ENCODE peak calls at places on chromosomes 6 and 20, in eight cellular contexts. One of them, this sample, is unnamed.

GRCh38 chr6:87914637-87915395 is 132.8 kb upstream of the SPACA1 start:
- DNase-seq in right cardiac atrium: no peak
- DNase-seq in left ventricle myocardium inferior: no peak
- DNase-seq in GF-D8: no peak
- DNase-seq in NCI-H1092 treated with DMSO at 0.1 percent for 48 hours: no peak
- DNase-seq in stimulated activated CD8-positive, alpha-beta memory T cell treated with anti-CD3 and anti-CD28 coated beads, Interleukin-15, amount 100 ng/mL, for 4 hours: no peak
- DNase-seq in SHP77 treated with DMSO at 0.1 percent for 48 hours: no peak
- DNase-seq in posterior cingulate gyrus: no peak
- DNase-seq in this sample: no peak

GRCh38 chr6:12866422-12867029 is 150.0 kb downstream of the PHACTR1 start:
- DNase-seq in left ventricle myocardium inferior: no peak
- DNase-seq in GF-D8: no peak
- DNase-seq in stimulated activated CD8-positive, alpha-beta memory T cell treated with anti-CD3 and anti-CD28 coated beads, Interleukin-15, amount 100 ng/mL, for 4 hours: no peak
- DNase-seq in posterior cingulate gyrus: no peak
- DNase-seq in SHP77 treated with DMSO at 0.1 percent for 48 hours: no peak
- DNase-seq in right cardiac atrium: no peak
- DNase-seq in NCI-H1092 treated with DMSO at 0.1 percent for 48 hours: no peak
- DNase-seq in this sample: no peak

GRCh38 chr6:19836799-19837510 is at the start of gene ID4:
- DNase-seq in GF-D8: no peak
- DNase-seq in right cardiac atrium: peak
- DNase-seq in left ventricle myocardium inferior: peak
- DNase-seq in SHP77 treated with DMSO at 0.1 percent for 48 hours: no peak
- DNase-seq in NCI-H1092 treated with DMSO at 0.1 percent for 48 hours: peak
- DNase-seq in stimulated activated CD8-positive, alpha-beta memory T cell treated with anti-CD3 and anti-CD28 coated beads, Interleukin-15, amount 100 ng/mL, for 4 hours: no peak
- DNase-seq in posterior cingulate gyrus: peak
- DNase-seq in this sample: peak

GRCh38 chr6:137820425-137820824 is 46.6 kb upstream of the TNFAIP3 start:
- DNase-seq in posterior cingulate gyrus: no peak
- DNase-seq in SHP77 treated with DMSO at 0.1 percent for 48 hours: no peak
- DNase-seq in right cardiac atrium: no peak
- DNase-seq in left ventricle myocardium inferior: no peak
- DNase-seq in GF-D8: no peak
- DNase-seq in stimulated activated CD8-positive, alpha-beta memory T cell treated with anti-CD3 and anti-CD28 coated beads, Interleukin-15, amount 100 ng/mL, for 4 hours: no peak
- DNase-seq in NCI-H1092 treated with DMSO at 0.1 percent for 48 hours: no peak
- DNase-seq in this sample: no peak

GRCh38 chr6:111119550-111120329 is 32.4 kb downstream of the SLC16A10 start:
- DNase-seq in SHP77 treated with DMSO at 0.1 percent for 48 hours: no peak
- DNase-seq in GF-D8: no peak
- DNase-seq in left ventricle myocardium inferior: no peak
- DNase-seq in stimulated activated CD8-positive, alpha-beta memory T cell treated with anti-CD3 and anti-CD28 coated beads, Interleukin-15, amount 100 ng/mL, for 4 hours: no peak
- DNase-seq in NCI-H1092 treated with DMSO at 0.1 percent for 48 hours: no peak
- DNase-seq in posterior cingulate gyrus: no peak
- DNase-seq in right cardiac atrium: no peak
- DNase-seq in this sample: no peak

GRCh38 chr20:6333110-6333509 is 210.3 kb upstream of the FERMT1 start:
- DNase-seq in posterior cingulate gyrus: no peak
- DNase-seq in SHP77 treated with DMSO at 0.1 percent for 48 hours: no peak
- DNase-seq in right cardiac atrium: no peak
- DNase-seq in NCI-H1092 treated with DMSO at 0.1 percent for 48 hours: no peak
- DNase-seq in stimulated activated CD8-positive, alpha-beta memory T cell treated with anti-CD3 and anti-CD28 coated beads, Interleukin-15, amount 100 ng/mL, for 4 hours: no peak
- DNase-seq in GF-D8: no peak
- DNase-seq in left ventricle myocardium inferior: no peak
- DNase-seq in this sample: no peak

GRCh38 chr6:151808331-151809241 is 1.1 kb downstream of the ESR1 start:
- DNase-seq in left ventricle myocardium inferior: no peak
- DNase-seq in posterior cingulate gyrus: no peak
- DNase-seq in GF-D8: no peak
- DNase-seq in right cardiac atrium: peak
- DNase-seq in stimulated activated CD8-positive, alpha-beta memory T cell treated with anti-CD3 and anti-CD28 coated beads, Interleukin-15, amount 100 ng/mL, for 4 hours: no peak
- DNase-seq in SHP77 treated with DMSO at 0.1 percent for 48 hours: no peak
- DNase-seq in NCI-H1092 treated with DMSO at 0.1 percent for 48 hours: no peak
- DNase-seq in this sample: peak

GRCh38 chr6:53811082-53811481 is 16.3 kb downstream of the LRRC1 start:
- DNase-seq in posterior cingulate gyrus: no peak
- DNase-seq in SHP77 treated with DMSO at 0.1 percent for 48 hours: peak
- DNase-seq in right cardiac atrium: no peak
- DNase-seq in NCI-H1092 treated with DMSO at 0.1 percent for 48 hours: peak
- DNase-seq in GF-D8: no peak
- DNase-seq in stimulated activated CD8-positive, alpha-beta memory T cell treated with anti-CD3 and anti-CD28 coated beads, Interleukin-15, amount 100 ng/mL, for 4 hours: no peak
- DNase-seq in left ventricle myocardium inferior: no peak
- DNase-seq in this sample: peak

GRCh38 chr20:31707258-31707615 is 15.4 kb downstream of the BCL2L1 start:
- DNase-seq in posterior cingulate gyrus: no peak
- DNase-seq in left ventricle myocardium inferior: no peak
- DNase-seq in stimulated activated CD8-positive, alpha-beta memory T cell treated with anti-CD3 and anti-CD28 coated beads, Interleukin-15, amount 100 ng/mL, for 4 hours: no peak
- DNase-seq in NCI-H1092 treated with DMSO at 0.1 percent for 48 hours: no peak
- DNase-seq in right cardiac atrium: no peak
- DNase-seq in SHP77 treated with DMSO at 0.1 percent for 48 hours: no peak
- DNase-seq in GF-D8: no peak
- DNase-seq in this sample: no peak

GRCh38 chr20:59340186-59340885 is 39.9 kb downstream of the EDN3 start:
- DNase-seq in NCI-H1092 treated with DMSO at 0.1 percent for 48 hours: no peak
- DNase-seq in posterior cingulate gyrus: no peak
- DNase-seq in right cardiac atrium: no peak
- DNase-seq in stimulated activated CD8-positive, alpha-beta memory T cell treated with anti-CD3 and anti-CD28 coated beads, Interleukin-15, amount 100 ng/mL, for 4 hours: no peak
- DNase-seq in SHP77 treated with DMSO at 0.1 percent for 48 hours: no peak
- DNase-seq in GF-D8: no peak
- DNase-seq in left ventricle myocardium inferior: no peak
- DNase-seq in this sample: peak

GRCh38 chr6:84798257-84798656 is 33.9 kb upstream of the TBX18 start:
- DNase-seq in posterior cingulate gyrus: no peak
- DNase-seq in GF-D8: no peak
- DNase-seq in SHP77 treated with DMSO at 0.1 percent for 48 hours: no peak
- DNase-seq in left ventricle myocardium inferior: no peak
- DNase-seq in NCI-H1092 treated with DMSO at 0.1 percent for 48 hours: no peak
- DNase-seq in stimulated activated CD8-positive, alpha-beta memory T cell treated with anti-CD3 and anti-CD28 coated beads, Interleukin-15, amount 100 ng/mL, for 4 hours: no peak
- DNase-seq in right cardiac atrium: no peak
- DNase-seq in this sample: no peak

GRCh38 chr6:20021795-20022194 is 184.6 kb downstream of the ID4 start:
- DNase-seq in NCI-H1092 treated with DMSO at 0.1 percent for 48 hours: no peak
- DNase-seq in posterior cingulate gyrus: no peak
- DNase-seq in left ventricle myocardium inferior: no peak
- DNase-seq in stimulated activated CD8-positive, alpha-beta memory T cell treated with anti-CD3 and anti-CD28 coated beads, Interleukin-15, amount 100 ng/mL, for 4 hours: no peak
- DNase-seq in GF-D8: no peak
- DNase-seq in SHP77 treated with DMSO at 0.1 percent for 48 hours: no peak
- DNase-seq in right cardiac atrium: no peak
- DNase-seq in this sample: no peak

GRCh38 chr6:125273965-125274364 is 27.8 kb downstream of the HDDC2 start:
- DNase-seq in stimulated activated CD8-positive, alpha-beta memory T cell treated with anti-CD3 and anti-CD28 coated beads, Interleukin-15, amount 100 ng/mL, for 4 hours: no peak
- DNase-seq in NCI-H1092 treated with DMSO at 0.1 percent for 48 hours: no peak
- DNase-seq in SHP77 treated with DMSO at 0.1 percent for 48 hours: no peak
- DNase-seq in right cardiac atrium: no peak
- DNase-seq in posterior cingulate gyrus: no peak
- DNase-seq in GF-D8: no peak
- DNase-seq in left ventricle myocardium inferior: no peak
- DNase-seq in this sample: no peak

GRCh38 chr6:5785235-5785634 is 221.5 kb downstream of the NRN1 start:
- DNase-seq in right cardiac atrium: no peak
- DNase-seq in GF-D8: no peak
- DNase-seq in posterior cingulate gyrus: no peak
- DNase-seq in stimulated activated CD8-positive, alpha-beta memory T cell treated with anti-CD3 and anti-CD28 coated beads, Interleukin-15, amount 100 ng/mL, for 4 hours: no peak
- DNase-seq in NCI-H1092 treated with DMSO at 0.1 percent for 48 hours: no peak
- DNase-seq in SHP77 treated with DMSO at 0.1 percent for 48 hours: no peak
- DNase-seq in left ventricle myocardium inferior: no peak
- DNase-seq in this sample: no peak

GRCh38 chr20:19099586-19100555 is 112.6 kb upstream of the SLC24A3 start:
- DNase-seq in NCI-H1092 treated with DMSO at 0.1 percent for 48 hours: no peak
- DNase-seq in posterior cingulate gyrus: no peak
- DNase-seq in left ventricle myocardium inferior: no peak
- DNase-seq in stimulated activated CD8-positive, alpha-beta memory T cell treated with anti-CD3 and anti-CD28 coated beads, Interleukin-15, amount 100 ng/mL, for 4 hours: no peak
- DNase-seq in right cardiac atrium: no peak
- DNase-seq in GF-D8: no peak
- DNase-seq in SHP77 treated with DMSO at 0.1 percent for 48 hours: no peak
- DNase-seq in this sample: no peak

GRCh38 chr6:43856005-43856765 is 86.2 kb downstream of the VEGFA start:
- DNase-seq in posterior cingulate gyrus: no peak
- DNase-seq in GF-D8: no peak
- DNase-seq in left ventricle myocardium inferior: no peak
- DNase-seq in NCI-H1092 treated with DMSO at 0.1 percent for 48 hours: peak
- DNase-seq in stimulated activated CD8-positive, alpha-beta memory T cell treated with anti-CD3 and anti-CD28 coated beads, Interleukin-15, amount 100 ng/mL, for 4 hours: no peak
- DNase-seq in SHP77 treated with DMSO at 0.1 percent for 48 hours: no peak
- DNase-seq in right cardiac atrium: no peak
- DNase-seq in this sample: peak

GRCh38 chr6:30717129-30717844 is at the start of gene MDC1:
- DNase-seq in right cardiac atrium: peak
- DNase-seq in GF-D8: peak
- DNase-seq in stimulated activated CD8-positive, alpha-beta memory T cell treated with anti-CD3 and anti-CD28 coated beads, Interleukin-15, amount 100 ng/mL, for 4 hours: peak
- DNase-seq in NCI-H1092 treated with DMSO at 0.1 percent for 48 hours: peak
- DNase-seq in posterior cingulate gyrus: peak
- DNase-seq in left ventricle myocardium inferior: peak
- DNase-seq in SHP77 treated with DMSO at 0.1 percent for 48 hours: peak
- DNase-seq in this sample: peak

GRCh38 chr6:11702796-11703130 is 75.8 kb downstream of the ADTRP start:
- DNase-seq in GF-D8: no peak
- DNase-seq in left ventricle myocardium inferior: no peak
- DNase-seq in posterior cingulate gyrus: no peak
- DNase-seq in SHP77 treated with DMSO at 0.1 percent for 48 hours: no peak
- DNase-seq in NCI-H1092 treated with DMSO at 0.1 percent for 48 hours: no peak
- DNase-seq in right cardiac atrium: no peak
- DNase-seq in stimulated activated CD8-positive, alpha-beta memory T cell treated with anti-CD3 and anti-CD28 coated beads, Interleukin-15, amount 100 ng/mL, for 4 hours: no peak
- DNase-seq in this sample: no peak

GRCh38 chr20:24411003-24411402 is 58.4 kb upstream of the SYNDIG1 start:
- DNase-seq in left ventricle myocardium inferior: no peak
- DNase-seq in posterior cingulate gyrus: peak
- DNase-seq in NCI-H1092 treated with DMSO at 0.1 percent for 48 hours: no peak
- DNase-seq in stimulated activated CD8-positive, alpha-beta memory T cell treated with anti-CD3 and anti-CD28 coated beads, Interleukin-15, amount 100 ng/mL, for 4 hours: no peak
- DNase-seq in GF-D8: no peak
- DNase-seq in right cardiac atrium: no peak
- DNase-seq in SHP77 treated with DMSO at 0.1 percent for 48 hours: no peak
- DNase-seq in this sample: no peak

GRCh38 chr20:40769677-40770285 is 80.7 kb upstream of the MAFB start:
- DNase-seq in left ventricle myocardium inferior: no peak
- DNase-seq in SHP77 treated with DMSO at 0.1 percent for 48 hours: no peak
- DNase-seq in posterior cingulate gyrus: no peak
- DNase-seq in GF-D8: no peak
- DNase-seq in right cardiac atrium: no peak
- DNase-seq in stimulated activated CD8-positive, alpha-beta memory T cell treated with anti-CD3 and anti-CD28 coated beads, Interleukin-15, amount 100 ng/mL, for 4 hours: no peak
- DNase-seq in NCI-H1092 treated with DMSO at 0.1 percent for 48 hours: no peak
- DNase-seq in this sample: no peak